ENCODE peak calls at places on chromosomes 1 and 21, in eight cellular contexts. Q is upper lobe of right lung, G is SK-N-SH, B is A549, F is PC-9, O is left ventricle myocardium inferior, L is lung, Z is H1. A is an unnamed sample. For H3K4me1, the result is how much of the 10 kb centered on the place peaks cover.

GRCh38 chr1:119737040-119737682 is 25.4 kb downstream of the PHGDH start:
- DNase-seq in G (no peak), B (no peak), Q (no peak), L (no peak), Z (no peak), O (peak), F (no peak), A (peak)

GRCh38 chr1:48055854-48056253 is 58.7 kb upstream of the TRABD2B start:
- DNase-seq in Z (no peak), O (no peak), B (no peak), L (no peak), F (no peak), G (no peak), Q (no peak), A (no peak)

GRCh38 chr1:111323231-111323630 is 32.6 kb downstream of the CHIA start:
- DNase-seq in G (no peak), Q (no peak), F (peak), O (no peak), L (no peak), B (no peak), Z (no peak), A (no peak)

GRCh38 chr1:8121261-8122159 is 95.4 kb upstream of the ERRFI1 start:
- DNase-seq in O (no peak), L (peak), F (peak), Q (no peak), Z (no peak), B (peak), G (no peak), A (peak)

GRCh38 chr21:44477131-44477530 is 21.8 kb downstream of the LRRC3 start:
- DNase-seq in Z (no peak), Q (no peak), L (no peak), F (no peak), G (no peak), O (no peak), B (no peak), A (no peak)

GRCh38 chr1:201176931-201177330 is 13.7 kb upstream of the IGFN1 start:
- DNase-seq in L (no peak), B (no peak), Q (peak), O (no peak), G (no peak), Z (no peak), F (peak), A (no peak)

GRCh38 chr1:79711001-79711431 is 704.5 kb upstream of the ADGRL4 start:
- DNase-seq in L (no peak), O (no peak), Q (no peak), F (no peak), Z (no peak), G (no peak), B (no peak), A (no peak)

GRCh38 chr1:221234821-221235220 is 355.6 kb downstream of the HLX start:
- DNase-seq in O (no peak), G (no peak), Q (no peak), L (no peak), Z (no peak), F (peak), B (no peak), A (no peak)

GRCh38 chr1:9606948-9607347 is 18.2 kb downstream of the TMEM201 start:
- DNase-seq in G (no peak), L (no peak), B (no peak), F (no peak), Z (no peak), Q (no peak), O (peak), A (peak)

GRCh38 chr1:7299994-7300393 is 471.1 kb upstream of the VAMP3 start:
- DNase-seq in G (no peak), L (peak), F (no peak), Q (no peak), Z (no peak), B (peak), O (no peak), A (no peak)

GRCh38 chr1:205690122-205690756 is 9.9 kb upstream of the SLC45A3 start:
- DNase-seq in L (no peak), Z (no peak), B (no peak), F (peak), Q (no peak), G (no peak), O (no peak), A (no peak)

GRCh38 chr1:109156916-109157385 is 43.0 kb downstream of the ELAPOR1 start:
- DNase-seq in O (no peak), F (no peak), Z (no peak), Q (no peak), L (no peak), B (no peak), G (no peak), A (peak)

GRCh38 chr1:162292422-162292849 is 84.2 kb downstream of the SPATA46 start:
- DNase-seq in Z (no peak), G (no peak), L (no peak), F (peak), B (no peak), Q (no peak), O (no peak), A (no peak)

GRCh38 chr1:113073457-113073950 is 506 bp downstream of the LRIG2 start:
- DNase-seq in F (peak), O (peak), Z (peak), G (peak), L (peak), B (peak), Q (no peak), A (peak)

GRCh38 chr1:211601982-211602644 is 23.2 kb upstream of the SLC30A1 start:
- DNase-seq in Z (no peak), Q (no peak), B (no peak), L (no peak), G (no peak), O (no peak), F (peak), A (no peak)

GRCh38 chr1:248848596-248848995 is 10.3 kb downstream of the ZNF692 start:
- DNase-seq in Q (no peak), L (no peak), F (no peak), B (no peak), Z (no peak), G (no peak), O (no peak), A (no peak)

GRCh38 chr1:9653783-9654517 is 2.4 kb downstream of the PIK3CD start:
- DNase-seq in B (no peak), O (no peak), G (no peak), Z (no peak), Q (no peak), F (no peak), L (no peak), A (no peak)

GRCh38 chr1:115496904-115497527 is 144.8 kb upstream of the VANGL1 start:
- DNase-seq in F (peak), B (peak), L (no peak), Q (no peak), Z (no peak), G (no peak), O (no peak), A (no peak)

GRCh38 chr1:25111706-25112105 is 120.6 kb downstream of the SYF2 start:
- DNase-seq in B (no peak), Z (no peak), Q (no peak), G (no peak), F (no peak), L (no peak), O (no peak), A (no peak)

GRCh38 chr1:3084154-3084553 is 15.2 kb downstream of the PRDM16 start:
- DNase-seq in L (no peak), Z (no peak), B (no peak), Q (no peak), O (no peak), F (no peak), G (no peak), A (no peak)

GRCh38 chr1:32187850-32188249 is 8.4 kb downstream of the TXLNA start:
- DNase-seq in Z (no peak), B (no peak), L (no peak), Q (peak), O (no peak), G (no peak), F (no peak), A (no peak)

GRCh38 chr1:151371340-151371739 is 1.2 kb downstream of the SELENBP1 start:
- DNase-seq in Q (peak), L (peak), B (peak), O (peak), Z (no peak), G (no peak), F (no peak), A (no peak)

GRCh38 chr1:203475012-203475981 is at the start of gene PRELP:
- DNase-seq in Q (no peak), O (peak), L (no peak), F (no peak), B (peak), G (peak), Z (no peak), A (peak)

GRCh38 chr1:112807117-112807516 is 92.0 kb upstream of the PPM1J start:
- DNase-seq in B (no peak), O (no peak), F (peak), L (no peak), Q (no peak), G (no peak), Z (no peak), A (no peak)

GRCh38 chr1:112453876-112454275 is 54.9 kb upstream of the WNT2B start:
- DNase-seq in Q (no peak), G (no peak), L (no peak), B (no peak), O (no peak), Z (no peak), F (no peak), A (no peak)

GRCh38 chr1:201985355-201985754 is 2.9 kb downstream of the RNPEP start:
- DNase-seq in Z (no peak), G (no peak), O (no peak), F (no peak), Q (peak), L (no peak), B (no peak), A (no peak)

GRCh38 chr1:197920345-197921117 is 3.4 kb downstream of the LHX9 start:
- DNase-seq in O (no peak), F (no peak), G (no peak), Q (no peak), L (no peak), Z (no peak), B (no peak), A (no peak)

GRCh38 chr1:14681182-14681581 is 82.7 kb downstream of the KAZN start:
- DNase-seq in G (no peak), B (no peak), Z (no peak), F (no peak), Q (no peak), L (no peak), O (no peak), A (no peak)

GRCh38 chr1:201321826-201322390 is 38.6 kb downstream of the PKP1 start:
- DNase-seq in L (no peak), O (no peak), B (no peak), F (no peak), G (no peak), Q (peak), Z (no peak), A (no peak)

GRCh38 chr1:82386365-82387069 is 585.8 kb downstream of the ADGRL2 start:
- DNase-seq in Z (no peak), O (no peak), G (no peak), L (no peak), Q (no peak), B (no peak), F (no peak), A (no peak)

GRCh38 chr1:185767721-185768120 is 33.5 kb downstream of the HMCN1 start:
- DNase-seq in Z (no peak), B (no peak), Q (no peak), G (no peak), L (no peak), O (no peak), F (no peak), A (no peak)

GRCh38 chr1:60589046-60589748 is 493.2 kb upstream of the NFIA start:
- DNase-seq in F (no peak), G (no peak), L (no peak), Z (no peak), Q (no peak), B (no peak), O (no peak), A (no peak)

DNA sequence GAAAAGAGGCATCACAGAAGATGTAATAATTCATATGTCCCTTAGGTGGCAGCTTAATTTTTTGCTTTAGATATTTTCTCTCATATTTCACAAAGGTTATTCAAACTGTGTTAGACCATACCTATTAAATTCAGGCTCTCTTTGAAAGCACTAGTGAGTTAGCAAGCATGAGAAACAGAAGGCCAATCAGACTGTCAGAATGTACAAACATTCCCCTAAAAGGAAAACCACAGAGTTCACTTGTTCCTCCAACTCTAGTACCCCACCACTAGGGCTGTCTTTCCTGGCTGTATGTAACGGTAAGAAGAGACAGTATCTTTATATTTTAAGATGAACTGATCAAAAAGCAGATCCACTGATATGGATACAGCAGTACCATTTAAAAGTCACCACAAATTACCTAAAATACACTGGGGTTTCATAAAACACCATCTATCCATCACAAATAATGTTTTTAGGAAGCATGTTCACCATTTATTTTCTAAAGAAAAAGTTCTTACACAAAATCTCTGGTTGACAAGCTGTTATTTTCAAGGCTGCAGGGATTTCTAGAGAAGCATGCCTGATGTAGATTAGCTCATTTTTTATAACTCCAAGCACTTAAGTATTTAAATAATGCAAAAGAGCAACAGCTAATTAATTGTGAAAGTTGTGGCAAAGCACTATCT is 1.8 kb downstream of the ARPC5 start:
- DNase-seq in Q (no peak), L (no peak), G (peak), O (no peak), B (peak), F (peak), Z (no peak), A (no peak)
- H3K4me1 ChIP-seq in Q (under half), L (under half), G (under half), O (half or more), B (under half), F (under half), Z (under half), A (under half)

DNA sequence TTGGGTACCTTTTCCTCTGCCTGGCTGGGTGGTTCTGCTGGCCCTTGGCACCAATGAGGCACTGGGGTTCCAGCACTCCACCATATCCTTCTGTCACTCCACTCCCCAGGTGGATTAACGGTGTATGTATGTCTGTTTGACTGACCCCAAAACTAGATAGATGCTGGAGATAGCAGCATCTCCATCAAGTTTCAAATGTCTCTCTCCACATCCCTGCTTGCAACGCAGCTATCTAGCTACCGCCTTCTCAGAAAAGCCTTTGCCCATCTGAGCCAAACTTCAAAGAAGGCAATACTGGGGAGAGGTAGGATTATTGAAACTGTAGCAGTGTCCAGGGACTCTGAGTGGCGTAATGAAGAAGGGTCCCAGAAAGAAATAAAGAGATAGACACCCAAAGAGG is 64.0 kb downstream of the RHBG start:
- DNase-seq in Z (no peak), F (no peak), G (no peak), B (no peak), O (no peak), Q (no peak), L (no peak), A (no peak)
- H3K27ac ChIP-seq in Z (no peak), F (no peak), G (no peak), B (no peak), O (no peak), Q (no peak), L (no peak), A (no peak)

GRCh38 chr1:53465023-53465957 is 6.1 kb downstream of the DMRTB1 start:
- DNase-seq in Z (no peak), O (no peak), G (peak), F (peak), L (no peak), B (no peak), Q (peak), A (no peak)
- TF ChIP-seq CTCF in Z (no peak), O (no peak), G (no peak), F (no peak), L (no peak), B (no peak), Q (no peak), A (no peak)

GRCh38 chr21:42486551-42486950 is 9.5 kb downstream of the RSPH1 start:
- DNase-seq in G (no peak), Q (no peak), O (no peak), F (no peak), B (no peak), Z (no peak), L (no peak), A (no peak)
- H3K4me1 ChIP-seq in G (under half), Q (under half), O (under half), F (under half), B (under half), Z (under half), L (under half), A (under half)

DNA sequence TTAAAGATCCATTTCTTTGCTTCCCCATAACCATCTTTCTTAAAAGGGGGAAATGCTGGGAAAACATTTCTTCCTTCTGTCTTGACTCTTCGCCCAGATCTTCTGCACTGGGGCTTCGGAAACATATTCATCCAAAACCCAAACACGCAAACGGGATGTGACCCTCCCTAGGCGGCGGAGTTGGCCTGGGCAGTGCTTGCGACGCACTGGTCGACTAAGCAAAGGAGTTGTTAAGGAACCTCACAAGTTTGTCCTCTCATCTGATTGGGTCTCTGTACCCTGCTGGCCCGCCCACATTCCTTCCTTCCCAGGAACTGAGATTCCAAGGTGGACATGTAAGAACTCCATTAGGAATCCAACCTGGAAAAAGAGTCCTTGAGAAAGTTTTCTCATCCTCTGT is 2.5 kb downstream of the ADAMTS5 start:
- DNase-seq in O (peak), Z (no peak), F (no peak), Q (no peak), L (peak), B (no peak), G (no peak), A (peak)
- H3K27ac ChIP-seq in O (peak), Z (no peak), F (no peak), Q (peak), L (no peak), B (no peak), G (no peak), A (peak)

GRCh38 chr21:32548978-32549377 is 36.3 kb downstream of the TCP10L start:
- DNase-seq in B (no peak), F (no peak), Q (no peak), Z (no peak), G (no peak), L (no peak), O (no peak), A (no peak)
- TF ChIP-seq CTCF in B (no peak), F (no peak), Q (no peak), Z (no peak), G (no peak), L (no peak), O (no peak), A (no peak)

GRCh38 chr1:168825129-168825528 is 96.1 kb upstream of the DPT start:
- DNase-seq in O (no peak), Q (no peak), F (no peak), Z (no peak), G (no peak), L (no peak), B (no peak), A (no peak)

GRCh38 chr1:168822911-168823310 is 93.9 kb upstream of the DPT start:
- DNase-seq in L (no peak), B (no peak), Q (no peak), G (no peak), O (no peak), F (no peak), Z (no peak), A (no peak)

GRCh38 chr1:168824418-168824817 is 95.4 kb upstream of the DPT start:
- DNase-seq in Q (no peak), F (no peak), G (no peak), B (no peak), Z (no peak), O (no peak), L (no peak), A (no peak)

GRCh38 chr1:168826269-168826668 is 97.3 kb upstream of the DPT start:
- DNase-seq in O (no peak), L (no peak), F (no peak), Q (no peak), B (no peak), Z (no peak), G (no peak), A (no peak)

GRCh38 chr1:168823988-168824387 is 95.0 kb upstream of the DPT start:
- DNase-seq in L (no peak), Q (no peak), Z (no peak), G (no peak), O (no peak), F (no peak), B (no peak), A (no peak)
- H3K4me1 ChIP-seq in L (under half), Q (under half), Z (under half), G (under half), O (under half), F (under half), B (under half), A (under half)

A was measured in breast epithelium.